ENCODE peak calls at places on chromosomes 7 and 10, in five cellular contexts. W is WERI-Rb-1, M is uterus, X is caudate nucleus, Z is Kasumi-1. R is an unnamed sample.

GRCh38 chr10:5959581-5960069 is 17.7 kb downstream of the IL15RA start:
- DNase-seq in W (no peak), M (peak; percentile 11), X (no peak), Z (no peak), R (no peak)

GRCh38 chr7:101243786-101244384 is 996 bp downstream of the FIS1 start:
- DNase-seq in W (peak; percentile 78), M (peak; percentile 81), X (no peak), Z (peak; percentile 47), R (peak; percentile 38)

GRCh38 chr10:123808873-123809272 is 82.7 kb downstream of the CPXM2 start:
- DNase-seq in W (no peak), M (no peak), X (no peak), Z (no peak), R (no peak)

GRCh38 chr10:100873825-100874326 is 38.9 kb upstream of the SLF2 start:
- DNase-seq in W (no peak), M (no peak), X (no peak), Z (no peak), R (no peak)

GRCh38 chr10:133258066-133258817 is 18.4 kb downstream of the ADAM8 start:
- DNase-seq in W (no peak), M (no peak), X (no peak), Z (no peak), R (no peak)

GRCh38 chr10:127196227-127196954 is at the start of gene INSYN2A:
- DNase-seq in W (peak; percentile 64), M (peak; percentile 42), X (peak; percentile 64), Z (no peak), R (peak; percentile 73)

GRCh38 chr10:12041766-12042408 is 722 bp downstream of the UPF2 start:
- DNase-seq in W (no peak), M (no peak), X (peak; percentile 16), Z (peak; percentile 45), R (no peak)

GRCh38 chr7:131488361-131488760 is 68.1 kb downstream of the PODXL start:
- DNase-seq in W (no peak), M (no peak), X (no peak), Z (peak; percentile 50), R (no peak)

GRCh38 chr7:55272328-55272727 is 92.8 kb upstream of the LANCL2 start:
- DNase-seq in W (no peak), M (no peak), X (no peak), Z (no peak), R (no peak)

GRCh38 chr10:118910702-118911101 is 118.8 kb upstream of the NANOS1 start:
- DNase-seq in W (no peak), M (no peak), X (no peak), Z (no peak), R (no peak)

GRCh38 chr7:158740013-158740656 is 35.5 kb upstream of the NCAPG2 start:
- DNase-seq in W (no peak), M (peak; percentile 26), X (no peak), Z (peak; percentile 84), R (no peak)

GRCh38 chr7:867406-868188 is 8.8 kb upstream of the GET4 start:
- DNase-seq in W (no peak), M (peak; percentile 65), X (no peak), Z (no peak), R (no peak)

GRCh38 chr10:36677170-36677768 is 448.1 kb upstream of the ANKRD30A start:
- DNase-seq in W (no peak), M (no peak), X (no peak), Z (no peak), R (no peak)

GRCh38 chr10:96691761-96692160 is 28.6 kb downstream of the PIK3AP1 start:
- DNase-seq in W (no peak), M (no peak), X (no peak), Z (no peak), R (no peak)

GRCh38 chr7:2488272-2488645 is 12.1 kb upstream of the GRIFIN start:
- DNase-seq in W (no peak), M (peak; percentile 71), X (no peak), Z (no peak), R (no peak)

GRCh38 chr10:74842301-74842700 is 15.9 kb downstream of the KAT6B start:
- DNase-seq in W (no peak), M (no peak), X (no peak), Z (no peak), R (no peak)

GRCh38 chr10:89478085-89478738 is 57.2 kb downstream of the SLC16A12 start:
- DNase-seq in W (no peak), M (no peak), X (no peak), Z (peak; percentile 25), R (no peak)

GRCh38 chr10:70537398-70538194 is 59.0 kb downstream of the PALD1 start:
- DNase-seq in W (peak; percentile 75), M (no peak), X (no peak), Z (peak; percentile 52), R (no peak)

GRCh38 chr7:40133561-40134427 is 628 bp downstream of the MPLKIP start:
- DNase-seq in W (no peak), M (no peak), X (no peak), Z (peak; percentile 62), R (no peak)

GRCh38 chr10:49749144-49749543 is 13.0 kb downstream of the OGDHL start:
- DNase-seq in W (no peak), M (no peak), X (no peak), Z (no peak), R (no peak)

R was measured in midbrain.